ENCODE peak calls at places on chromosomes 6 and 20, in five cellular contexts. P is posterior vena cava, G is DND-41, E is iPS-NIHi11, Q is GM23248. D is an unnamed sample.

GRCh38 chr6:6704423-6705060 is 116.0 kb downstream of the LY86 start:
- DNase-seq in P (no peak), G (no peak), E (no peak), Q (no peak), D (no peak)

GRCh38 chr6:42929928-42930360 is 664 bp downstream of the CNPY3 start:
- DNase-seq in P (no peak), G (peak), E (no peak), Q (peak), D (peak)

GRCh38 chr6:39225543-39225942 is 3.7 kb downstream of the KCNK5 start:
- DNase-seq in P (no peak), G (no peak), E (peak), Q (no peak), D (peak)

GRCh38 chr6:41697902-41698349 is 37.5 kb downstream of the TFEB start:
- DNase-seq in P (no peak), G (no peak), E (no peak), Q (peak), D (no peak)

GRCh38 chr20:38245753-38246152 is 14.8 kb downstream of the KIAA1755 start:
- DNase-seq in P (no peak), G (no peak), E (no peak), Q (no peak), D (no peak)

GRCh38 chr20:48760403-48760889 is 67.4 kb downstream of the PREX1 start:
- DNase-seq in P (no peak), G (peak), E (no peak), Q (peak), D (peak)

GRCh38 chr6:160523223-160523622 is 140.9 kb downstream of the LPA start:
- DNase-seq in P (no peak), G (no peak), E (no peak), Q (no peak), D (peak)

GRCh38 chr6:145071836-145072235 is 663.5 kb downstream of the EPM2A start:
- DNase-seq in P (no peak), G (no peak), E (no peak), Q (peak), D (no peak)

GRCh38 chr6:125867483-125867935 is 76.7 kb downstream of the NCOA7 start:
- DNase-seq in P (no peak), G (no peak), E (peak), Q (peak), D (no peak)

GRCh38 chr6:21946298-21946783 is 350.5 kb downstream of the PRL start:
- DNase-seq in P (no peak), G (no peak), E (peak), Q (peak), D (no peak)

GRCh38 chr6:144653885-144654505 is 368.9 kb downstream of the UTRN start:
- DNase-seq in P (no peak), G (no peak), E (no peak), Q (no peak), D (no peak)

GRCh38 chr20:18729426-18729825 is 84.2 kb upstream of the SCP2D1 start:
- DNase-seq in P (no peak), G (no peak), E (no peak), Q (no peak), D (no peak)

GRCh38 chr6:109322825-109323580 is 59.3 kb downstream of the CD164 start:
- DNase-seq in P (no peak), G (peak), E (no peak), Q (no peak), D (no peak)

GRCh38 chr6:158698876-158699440 is 49.1 kb downstream of the SYTL3 start:
- DNase-seq in P (no peak), G (no peak), E (no peak), Q (peak), D (peak)

GRCh38 chr20:50421356-50422340 is 88.5 kb upstream of the PTPN1 start:
- DNase-seq in P (no peak), G (no peak), E (no peak), Q (no peak), D (no peak)

GRCh38 chr20:22371843-22372242 is 212.5 kb downstream of the FOXA2 start:
- DNase-seq in P (no peak), G (peak), E (peak), Q (no peak), D (peak)

GRCh38 chr20:39210331-39211074 is 248.4 kb downstream of the DHX35 start:
- DNase-seq in P (no peak), G (no peak), E (no peak), Q (no peak), D (no peak)

GRCh38 chr20:63290677-63291472 is 2.1 kb upstream of the COL20A1 start:
- DNase-seq in P (no peak), G (peak), E (peak), Q (peak), D (peak)

GRCh38 chr6:151422981-151423380 is 28.9 kb downstream of the RMND1 start:
- DNase-seq in P (no peak), G (no peak), E (no peak), Q (no peak), D (no peak)

GRCh38 chr6:26411751-26412150 is 9.7 kb downstream of the BTN3A1 start:
- DNase-seq in P (no peak), G (no peak), E (no peak), Q (peak), D (no peak)

GRCh38 chr6:119351005-119351394 is 1.4 kb upstream of the MAN1A1 start:
- DNase-seq in P (no peak), G (no peak), E (no peak), Q (peak), D (no peak)

GRCh38 chr6:154179443-154179842 is 140.4 kb downstream of the OPRM1 start:
- DNase-seq in P (no peak), G (no peak), E (no peak), Q (no peak), D (no peak)

GRCh38 chr20:16661738-16662137 is 68.1 kb upstream of the SNRPB2 start:
- DNase-seq in P (no peak), G (no peak), E (no peak), Q (peak), D (no peak)

GRCh38 chr6:30352550-30352949 is 7.6 kb downstream of the RPP21 start:
- DNase-seq in P (no peak), G (no peak), E (no peak), Q (no peak), D (no peak)

GRCh38 chr20:57882451-57883161 is 172.8 kb upstream of the PMEPA1 start:
- DNase-seq in P (peak), G (no peak), E (no peak), Q (peak), D (no peak)

GRCh38 chr6:106063448-106063850 is 22.7 kb upstream of the PRDM1 start:
- DNase-seq in P (no peak), G (no peak), E (no peak), Q (peak), D (no peak)

GRCh38 chr20:62985089-62985778 is 21.5 kb downstream of the BHLHE23 start:
- DNase-seq in P (no peak), G (no peak), E (no peak), Q (no peak), D (no peak)

GRCh38 chr6:31473780-31474725 is 23.9 kb upstream of the MICB start:
- DNase-seq in P (no peak), G (no peak), E (no peak), Q (peak), D (no peak)

GRCh38 chr6:137104926-137105325 is 60.2 kb upstream of the IL20RA start:
- DNase-seq in P (no peak), G (no peak), E (no peak), Q (no peak), D (no peak)

GRCh38 chr20:32845786-32846185 is 12.9 kb upstream of the EFCAB8 start:
- DNase-seq in P (no peak), G (no peak), E (no peak), Q (peak), D (no peak)

GRCh38 chr6:158655569-158656450 is 6.0 kb downstream of the SYTL3 start:
- DNase-seq in P (no peak), G (no peak), E (no peak), Q (peak), D (no peak)

GRCh38 chr20:10649817-10650200 is 24.0 kb downstream of the JAG1 start:
- DNase-seq in P (no peak), G (no peak), E (no peak), Q (no peak), D (no peak)

GRCh38 chr6:26187981-26188635 is 100.9 kb downstream of the HFE start:
- DNase-seq in P (peak), G (no peak), E (no peak), Q (peak), D (peak)

GRCh38 chr20:50848846-50849673 is 54.2 kb downstream of the BCAS4 start:
- DNase-seq in P (no peak), G (no peak), E (peak), Q (no peak), D (no peak)

GRCh38 chr6:75381878-75382633 is 97.5 kb upstream of the TMEM30A start:
- DNase-seq in P (no peak), G (no peak), E (no peak), Q (no peak), D (no peak)

GRCh38 chr6:2953098-2953497 is 18.3 kb downstream of the SERPINB6 start:
- DNase-seq in P (no peak), G (no peak), E (no peak), Q (no peak), D (no peak)

GRCh38 chr6:6758915-6759654 is 170.6 kb downstream of the LY86 start:
- DNase-seq in P (no peak), G (peak), E (peak), Q (peak), D (peak)

GRCh38 chr6:1407499-1407990 is 18.2 kb downstream of the FOXF2 start:
- DNase-seq in P (no peak), G (no peak), E (no peak), Q (peak), D (no peak)

GRCh38 chr20:44594730-44595129 is 12.4 kb downstream of the PKIG start:
- DNase-seq in P (peak), G (no peak), E (no peak), Q (peak), D (peak)

GRCh38 chr20:4949833-4950178 is 51.5 kb downstream of the SLC23A2 start:
- DNase-seq in P (no peak), G (no peak), E (peak), Q (peak), D (peak)

D was measured in activated CD8-positive, alpha-beta T cell treated with anti-CD3 and anti-CD28 coated beads for 36 hours.